ENCODE peak calls at places on chromosomes 13 and 19, in eight cellular contexts. R is upper lobe of right lung, I is mucosa of descending colon, X is epithelial cell of esophagus, J is HepG2, O is OCI-LY7, Y is CD14-positive monocyte, Z is AG04450. M is an unnamed sample.

GRCh38 chr13:27125357-27126282 is 46.0 kb downstream of the USP12 start:
- DNase-seq in Y (no peak), I (no peak), Z (no peak), J (peak), O (no peak), R (no peak), X (peak), M (no peak)

GRCh38 chr19:53546766-53547541 is 9.0 kb downstream of the ZNF331 start:
- DNase-seq in Z (no peak), O (no peak), I (no peak), Y (no peak), X (no peak), R (no peak), J (no peak), M (no peak)

GRCh38 chr13:101554420-101555125 is 102.1 kb downstream of the ITGBL1 start:
- DNase-seq in J (no peak), Z (no peak), Y (no peak), R (no peak), X (peak), I (no peak), O (no peak), M (no peak)

GRCh38 chr19:35458821-35459391 is 10.8 kb downstream of the FFAR2 start:
- DNase-seq in J (peak), Y (peak), Z (no peak), R (no peak), O (peak), X (no peak), I (peak), M (no peak)

GRCh38 chr13:97459215-97459772 is 25.3 kb downstream of the RAP2A start:
- DNase-seq in O (no peak), X (no peak), J (no peak), R (no peak), Y (no peak), Z (no peak), I (no peak), M (no peak)

GRCh38 chr19:13243971-13244370 is 93.8 kb downstream of the IER2 start:
- DNase-seq in O (no peak), Z (no peak), Y (no peak), J (no peak), R (no peak), I (no peak), X (no peak), M (no peak)

GRCh38 chr19:19146000-19146608 is 7.8 kb upstream of the TMEM161A start:
- DNase-seq in O (peak), Z (peak), J (peak), X (peak), I (peak), Y (peak), R (peak), M (peak)

GRCh38 chr13:47628666-47629065 is 372.4 kb downstream of the SUCLA2 start:
- DNase-seq in X (peak), O (no peak), R (no peak), Y (no peak), Z (no peak), I (no peak), J (no peak), M (no peak)

GRCh38 chr19:40348961-40349507 is 539 bp downstream of the PLD3 start:
- DNase-seq in Y (no peak), O (peak), J (peak), I (peak), X (peak), R (no peak), Z (no peak), M (no peak)

GRCh38 chr13:109207618-109208017 is 578.2 kb downstream of the MYO16 start:
- DNase-seq in J (no peak), Z (no peak), X (no peak), O (no peak), R (no peak), Y (no peak), I (no peak), M (no peak)

GRCh38 chr13:85816413-85816812 is 17.2 kb upstream of the SLITRK6 start:
- DNase-seq in Y (no peak), J (no peak), Z (no peak), I (no peak), O (no peak), R (no peak), X (peak), M (no peak)

GRCh38 chr19:29671393-29672076 is 6.3 kb downstream of the PLEKHF1 start:
- DNase-seq in Z (no peak), R (peak), X (peak), O (peak), I (peak), J (peak), Y (no peak), M (peak)

GRCh38 chr19:10748924-10749434 is 31.1 kb downstream of the DNM2 start:
- DNase-seq in Y (no peak), X (peak), R (peak), O (no peak), I (peak), J (peak), Z (no peak), M (no peak)

GRCh38 chr13:35839746-35840273 is 291.4 kb downstream of the DCLK1 start:
- DNase-seq in Y (no peak), R (no peak), I (no peak), X (no peak), J (no peak), Z (no peak), O (no peak), M (no peak)

GRCh38 chr13:104984296-104984818 is 1551.1 kb downstream of the EFNB2 start:
- DNase-seq in O (no peak), J (no peak), I (peak), Y (no peak), X (peak), Z (no peak), R (no peak), M (peak)

GRCh38 chr13:66489172-66489571 is 741.0 kb downstream of the PCDH9 start:
- DNase-seq in X (no peak), Z (no peak), J (no peak), R (no peak), Y (no peak), I (no peak), O (no peak), M (no peak)

GRCh38 chr13:27704681-27705080 is 83.0 kb downstream of the POLR1D start:
- DNase-seq in J (no peak), R (no peak), O (no peak), Y (no peak), X (no peak), Z (no peak), I (no peak), M (peak)

GRCh38 chr13:112752711-112753541 is 63.1 kb downstream of the ATP11A start:
- DNase-seq in J (no peak), X (no peak), Y (no peak), R (peak), I (no peak), Z (no peak), O (no peak), M (no peak)

GRCh38 chr13:26019881-26020535 is 31.8 kb downstream of the SHISA2 start:
- DNase-seq in X (peak), I (no peak), J (no peak), Z (peak), R (no peak), Y (no peak), O (no peak), M (no peak)

GRCh38 chr13:64529874-64530485 is 2700.2 kb downstream of the PCDH9 start:
- DNase-seq in I (no peak), O (peak), X (peak), Z (no peak), Y (no peak), J (peak), R (no peak), M (peak)

GRCh38 chr13:113907637-113908617 is 44.1 kb upstream of the GAS6 start:
- DNase-seq in Y (no peak), I (peak), J (no peak), X (peak), R (no peak), Z (peak), O (no peak), M (no peak)

GRCh38 chr19:56372281-56372680 is 21.1 kb downstream of the ZNF582 start:
- DNase-seq in O (no peak), I (no peak), J (no peak), Z (no peak), R (no peak), X (peak), Y (no peak), M (no peak)

GRCh38 chr19:5585461-5586299 is 17.9 kb upstream of the TINCR start:
- DNase-seq in R (no peak), O (no peak), X (peak), I (no peak), Z (no peak), Y (no peak), J (no peak), M (peak)

GRCh38 chr13:95301135-95301946 is at the start of gene ABCC4:
- DNase-seq in X (peak), I (peak), Z (peak), Y (no peak), O (peak), J (peak), R (peak), M (peak)

GRCh38 chr13:40540707-40541044 is 125.8 kb downstream of the FOXO1 start:
- DNase-seq in Z (no peak), R (no peak), X (no peak), I (no peak), J (no peak), Y (no peak), O (no peak), M (no peak)

GRCh38 chr13:20882206-20882605 is 20.3 kb downstream of the XPO4 start:
- DNase-seq in Y (no peak), R (no peak), O (no peak), I (no peak), Z (no peak), X (peak), J (no peak), M (no peak)

GRCh38 chr19:48329167-48329891 is 4.0 kb downstream of the EMP3 start:
- DNase-seq in X (peak), J (no peak), R (no peak), Y (peak), Z (no peak), O (peak), I (peak), M (peak)

GRCh38 chr19:3606174-3606689 is 443 bp downstream of the TBXA2R start:
- DNase-seq in Y (no peak), R (peak), X (no peak), J (no peak), O (no peak), I (peak), Z (no peak), M (no peak)

GRCh38 chr19:10430505-10431253 is 10.3 kb downstream of the PDE4A start:
- DNase-seq in R (peak), Z (no peak), X (no peak), J (no peak), I (peak), Y (no peak), O (no peak), M (peak)

GRCh38 chr19:53868091-53868891 is 608 bp downstream of the MYADM start:
- DNase-seq in R (peak), J (peak), I (peak), Z (no peak), O (no peak), Y (peak), X (peak), M (peak)

GRCh38 chr19:5578094-5578846 is 10.5 kb upstream of the TINCR start:
- DNase-seq in O (peak), I (peak), R (peak), Z (peak), J (peak), Y (no peak), X (peak), M (peak)

GRCh38 chr19:19594371-19594770 is 24.1 kb downstream of the PBX4 start:
- DNase-seq in I (no peak), X (no peak), Z (no peak), R (no peak), Y (no peak), J (no peak), O (no peak), M (peak)

DNA sequence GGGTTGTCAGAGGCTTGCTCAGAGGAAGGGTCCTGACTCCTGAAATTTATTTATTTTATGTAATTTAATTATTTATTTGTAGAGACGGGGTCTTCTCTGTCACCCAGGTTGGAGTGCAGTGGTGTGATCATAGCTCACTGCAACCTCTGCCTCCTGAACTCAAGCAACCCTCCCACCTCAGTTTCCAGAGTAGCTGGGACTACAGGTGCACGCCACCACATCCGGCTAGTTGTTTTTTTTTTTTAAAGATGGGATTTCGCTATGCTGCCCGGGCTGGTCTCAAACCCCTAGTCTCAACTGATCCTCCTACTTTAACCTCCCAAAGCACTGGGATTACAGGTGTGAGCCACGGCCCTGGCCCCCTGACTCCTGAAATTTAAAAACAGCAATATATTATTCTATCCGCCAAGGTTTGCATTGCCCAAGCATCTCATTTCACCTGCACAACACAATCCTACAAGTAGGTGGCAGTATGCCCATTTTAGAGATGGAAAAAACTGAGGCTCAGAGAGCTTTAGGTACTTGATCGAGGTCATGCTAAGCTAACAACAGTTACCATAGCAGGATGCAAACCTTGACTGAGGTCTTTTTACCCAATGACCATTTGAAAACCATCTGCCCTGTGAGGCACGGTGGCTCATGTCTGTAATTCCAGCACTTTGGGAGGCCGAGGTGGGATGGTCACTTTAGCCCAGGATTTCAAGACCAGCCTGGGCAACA is 18.1 kb downstream of the ARHGEF18 start:
- DNase-seq in J (peak), Z (no peak), X (peak), R (no peak), I (peak), Y (no peak), O (peak), M (peak)
- TF ChIP-seq CTCF in J (peak), Z (peak), X (peak), R (peak), I (peak), Y (peak), O (peak), M (peak)

GRCh38 chr19:7831452-7831851 is 1.4 kb downstream of the EVI5L start:
- DNase-seq in J (peak), O (peak), X (peak), Y (no peak), R (no peak), I (no peak), Z (no peak), M (no peak)
- TF ChIP-seq CTCF in J (peak), O (peak), X (peak), Y (no peak), R (peak), I (no peak), Z (peak), M (no peak)

DNA sequence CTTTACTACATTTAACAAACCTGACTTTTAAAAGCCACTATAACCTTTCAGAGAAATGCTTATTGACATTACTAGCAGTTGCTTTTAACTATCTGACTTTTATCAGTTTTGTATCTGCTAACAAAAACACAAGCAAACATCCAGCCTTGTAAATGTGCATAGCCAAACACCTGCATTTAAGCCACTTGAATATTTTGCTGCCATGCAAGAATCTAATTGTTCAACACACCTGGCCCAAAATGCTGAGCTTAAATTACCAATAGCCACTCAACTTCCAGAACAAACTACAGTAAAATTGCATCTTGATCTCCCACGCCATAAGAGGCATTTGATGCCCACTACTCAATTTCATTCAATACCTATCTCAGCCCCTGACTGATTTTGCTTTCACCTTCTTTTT is 9.3 kb downstream of the ZIC5 start:
- DNase-seq in J (no peak), I (no peak), O (no peak), R (no peak), Y (no peak), Z (no peak), X (no peak), M (no peak)
- TF ChIP-seq CTCF in J (no peak), I (no peak), O (no peak), R (no peak), Y (no peak), Z (no peak), X (no peak), M (no peak)

DNA sequence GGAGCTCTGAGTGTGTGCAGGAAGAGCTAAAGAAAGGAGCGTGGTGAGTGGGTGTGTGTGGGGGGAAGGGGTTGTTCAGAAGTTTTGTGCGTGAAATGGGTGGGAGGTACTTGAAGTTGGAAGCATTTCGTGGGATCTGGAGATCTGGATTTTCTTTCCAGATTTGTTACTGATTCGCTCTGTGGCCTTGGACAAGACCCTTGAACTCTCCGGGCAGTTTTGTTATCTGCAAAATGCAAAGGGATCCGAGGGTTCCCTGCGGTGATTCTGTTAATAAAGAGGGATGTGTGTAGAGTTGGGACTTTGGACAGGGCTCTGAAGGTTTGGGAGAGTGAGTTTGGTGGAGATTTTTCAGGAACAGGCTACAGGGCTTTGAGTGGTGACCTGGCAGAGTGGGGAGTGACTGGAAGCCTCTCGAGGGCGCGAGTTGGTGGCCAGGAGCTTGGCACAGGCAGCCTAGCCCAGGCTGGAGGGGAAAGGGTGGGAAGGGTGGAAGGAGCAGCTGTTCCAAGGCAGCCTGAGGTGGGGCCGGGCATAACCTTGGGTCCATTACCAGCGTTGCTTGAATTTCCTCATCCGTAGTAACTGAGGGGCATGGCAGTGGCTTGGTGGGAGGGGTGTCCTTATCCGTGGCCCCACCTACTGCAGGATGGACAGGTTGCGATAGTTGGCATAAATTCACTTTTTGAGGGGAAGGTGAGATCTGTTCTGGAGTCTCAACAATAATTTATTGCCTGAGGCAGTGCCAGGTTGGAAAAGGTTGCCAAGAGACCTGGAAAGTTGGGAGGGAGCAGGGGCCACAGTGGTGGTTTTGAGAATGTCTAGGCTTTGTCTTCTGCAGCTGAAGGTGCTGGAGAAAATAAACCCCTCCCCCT is 2.1 kb downstream of the ACTN4 start:
- DNase-seq in Y (no peak), J (peak), I (peak), R (peak), O (no peak), X (peak), Z (no peak), M (no peak)
- TF ChIP-seq CTCF in Y (no peak), J (no peak), I (no peak), R (no peak), O (no peak), X (no peak), Z (no peak), M (no peak)

DNA sequence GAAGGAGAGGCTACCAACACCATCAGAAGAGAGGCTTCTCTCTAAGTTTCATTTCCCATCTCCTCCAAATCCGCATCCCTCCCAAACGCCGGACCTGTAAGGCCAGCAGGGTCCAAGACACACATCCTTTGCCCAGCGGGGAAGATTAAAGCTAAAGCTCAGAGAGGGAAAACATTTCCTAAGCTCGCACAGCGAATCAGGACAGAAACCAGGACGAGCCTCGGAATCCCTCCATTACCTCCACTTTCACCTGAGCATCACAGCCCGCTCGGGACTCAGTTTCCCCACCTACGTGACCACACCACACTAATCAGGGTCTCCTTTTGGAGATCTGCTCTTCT is 711 bp upstream of the FOSB start:
- DNase-seq in R (no peak), Y (no peak), X (no peak), I (no peak), Z (no peak), O (peak), J (no peak), M (no peak)
- TF ChIP-seq CTCF in R (no peak), Y (no peak), X (no peak), I (no peak), Z (no peak), O (peak), J (no peak), M (no peak)

GRCh38 chr13:94030415-94031119 is 448.9 kb downstream of the DCT start:
- DNase-seq in O (no peak), Z (no peak), Y (no peak), X (no peak), J (no peak), I (no peak), R (no peak), M (no peak)

GRCh38 chr13:94028234-94029145 is 451.0 kb downstream of the DCT start:
- DNase-seq in Y (no peak), R (no peak), Z (no peak), O (no peak), I (no peak), X (no peak), J (peak), M (no peak)

GRCh38 chr13:94031609-94032008 is 447.9 kb downstream of the DCT start:
- DNase-seq in X (no peak), Z (no peak), R (no peak), I (no peak), J (no peak), Y (no peak), O (no peak), M (no peak)

GRCh38 chr13:94033098-94033497 is 446.4 kb downstream of the DCT start:
- DNase-seq in X (no peak), J (no peak), Y (no peak), Z (no peak), I (no peak), R (no peak), O (no peak), M (no peak)

DNA sequence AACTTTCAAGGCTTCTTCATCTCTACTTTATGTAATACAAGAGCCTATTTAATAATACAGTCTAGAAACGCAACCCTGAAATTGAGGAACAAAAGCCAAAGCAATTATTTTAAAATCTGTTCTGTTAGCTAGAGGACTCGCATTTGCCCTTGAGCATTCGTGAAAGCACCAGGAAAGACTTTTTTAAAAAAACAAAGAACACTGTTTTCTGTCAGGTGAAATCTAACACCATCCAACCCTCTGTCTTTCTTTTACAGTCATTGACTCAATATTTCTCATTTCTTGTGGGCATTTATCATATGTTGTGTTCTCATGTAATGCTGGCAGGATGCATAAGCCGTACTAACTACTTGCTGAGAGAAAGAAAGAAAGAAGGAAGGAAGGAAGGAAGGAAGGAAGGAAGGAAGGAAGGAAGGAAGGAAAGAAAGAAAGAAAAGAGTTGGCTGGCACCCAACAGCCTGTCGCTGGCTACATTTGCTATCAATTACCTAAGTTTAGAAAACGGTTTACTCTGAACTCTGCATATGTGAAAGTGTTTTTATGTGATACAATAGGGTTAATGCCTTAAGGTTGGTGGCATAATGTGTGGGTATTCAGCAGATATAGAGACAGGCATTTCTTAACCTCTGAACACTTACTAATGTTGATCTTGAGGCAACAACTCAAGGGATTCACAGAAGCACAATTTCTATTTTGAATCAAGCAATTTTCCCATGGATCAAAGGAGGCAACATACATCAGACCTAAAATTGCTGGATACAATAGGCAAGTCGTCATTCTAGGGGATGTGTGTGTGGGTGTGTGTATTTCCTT is 445.4 kb downstream of the DCT start:
- DNase-seq in R (no peak), X (no peak), J (no peak), I (no peak), O (no peak), Z (no peak), Y (no peak), M (no peak)
- TF ChIP-seq CTCF in R (no peak), X (no peak), J (no peak), I (no peak), O (no peak), Z (no peak), Y (no peak), M (no peak)

M was measured in GM13976.